ENCODE peak calls at places on chromosomes 16 and 17, in six cellular contexts. One of them, this sample, is unnamed. For H3K4me1, the result is how much of the 10 kb centered on the place peaks cover.

GRCh38 chr16:2500634-2500936 is 13.2 kb upstream of the ATP6V0C start:
- DNase-seq in left ventricle myocardium inferior: no peak
- DNase-seq in body of pancreas: no peak
- DNase-seq in colonic mucosa: no peak
- DNase-seq in esophagus muscularis mucosa: no peak
- DNase-seq in upper lobe of right lung: no peak
- DNase-seq in this sample: no peak

GRCh38 chr17:46979023-46979870 is at the start of gene RPRML:
- DNase-seq in left ventricle myocardium inferior: peak
- DNase-seq in esophagus muscularis mucosa: no peak
- DNase-seq in body of pancreas: peak
- DNase-seq in upper lobe of right lung: no peak
- DNase-seq in colonic mucosa: peak
- DNase-seq in this sample: no peak

GRCh38 chr17:66900126-66901010 is 64.1 kb upstream of the CACNG4 start:
- DNase-seq in esophagus muscularis mucosa: no peak
- DNase-seq in colonic mucosa: no peak
- DNase-seq in left ventricle myocardium inferior: no peak
- DNase-seq in upper lobe of right lung: peak
- DNase-seq in body of pancreas: no peak
- DNase-seq in this sample: no peak

GRCh38 chr16:15464401-15465186 is 30.2 kb downstream of the BMERB1 start:
- DNase-seq in left ventricle myocardium inferior: no peak
- DNase-seq in body of pancreas: no peak
- DNase-seq in esophagus muscularis mucosa: no peak
- DNase-seq in upper lobe of right lung: no peak
- DNase-seq in colonic mucosa: no peak
- DNase-seq in this sample: no peak

GRCh38 chr17:61698244-61698643 is 107.2 kb upstream of the NACA2 start:
- DNase-seq in left ventricle myocardium inferior: no peak
- DNase-seq in colonic mucosa: no peak
- DNase-seq in upper lobe of right lung: no peak
- DNase-seq in esophagus muscularis mucosa: no peak
- DNase-seq in body of pancreas: no peak
- DNase-seq in this sample: no peak

GRCh38 chr17:80938556-80938955 is 53.1 kb upstream of the CHMP6 start:
- DNase-seq in colonic mucosa: no peak
- DNase-seq in body of pancreas: peak
- DNase-seq in esophagus muscularis mucosa: no peak
- DNase-seq in upper lobe of right lung: peak
- DNase-seq in left ventricle myocardium inferior: no peak
- DNase-seq in this sample: no peak

GRCh38 chr17:75496005-75496404 is 19.3 kb downstream of the CASKIN2 start:
- DNase-seq in left ventricle myocardium inferior: no peak
- DNase-seq in esophagus muscularis mucosa: no peak
- DNase-seq in body of pancreas: no peak
- DNase-seq in colonic mucosa: no peak
- DNase-seq in upper lobe of right lung: no peak
- DNase-seq in this sample: no peak

GRCh38 chr17:33438136-33438535 is 145.0 kb upstream of the ASIC2 start:
- DNase-seq in esophagus muscularis mucosa: no peak
- DNase-seq in left ventricle myocardium inferior: no peak
- DNase-seq in body of pancreas: no peak
- DNase-seq in colonic mucosa: no peak
- DNase-seq in upper lobe of right lung: no peak
- DNase-seq in this sample: no peak

GRCh38 chr16:54287018-54287757 is 601 bp upstream of the IRX3 start:
- DNase-seq in body of pancreas: no peak
- DNase-seq in colonic mucosa: no peak
- DNase-seq in left ventricle myocardium inferior: peak
- DNase-seq in upper lobe of right lung: peak
- DNase-seq in esophagus muscularis mucosa: no peak
- DNase-seq in this sample: no peak

GRCh38 chr17:33968350-33969044 is 286.6 kb upstream of the CCL2 start:
- DNase-seq in colonic mucosa: no peak
- DNase-seq in body of pancreas: no peak
- DNase-seq in upper lobe of right lung: no peak
- DNase-seq in esophagus muscularis mucosa: no peak
- DNase-seq in left ventricle myocardium inferior: no peak
- DNase-seq in this sample: no peak

GRCh38 chr16:68247400-68247799 is 2.2 kb downstream of the PLA2G15 start:
- DNase-seq in upper lobe of right lung: no peak
- DNase-seq in colonic mucosa: no peak
- DNase-seq in left ventricle myocardium inferior: no peak
- DNase-seq in esophagus muscularis mucosa: no peak
- DNase-seq in body of pancreas: no peak
- DNase-seq in this sample: peak

GRCh38 chr16:6125483-6126259 is 1028.1 kb upstream of the EEF2KMT start:
- DNase-seq in upper lobe of right lung: no peak
- DNase-seq in left ventricle myocardium inferior: no peak
- DNase-seq in esophagus muscularis mucosa: no peak
- DNase-seq in colonic mucosa: no peak
- DNase-seq in body of pancreas: no peak
- DNase-seq in this sample: no peak

GRCh38 chr17:39781028-39781800 is 43.5 kb downstream of the GRB7 start:
- DNase-seq in body of pancreas: no peak
- DNase-seq in colonic mucosa: no peak
- DNase-seq in upper lobe of right lung: no peak
- DNase-seq in esophagus muscularis mucosa: no peak
- DNase-seq in left ventricle myocardium inferior: no peak
- DNase-seq in this sample: no peak

GRCh38 chr17:76726766-76727718 is at the start of gene METTL23:
- DNase-seq in left ventricle myocardium inferior: peak
- DNase-seq in upper lobe of right lung: peak
- DNase-seq in esophagus muscularis mucosa: peak
- DNase-seq in body of pancreas: peak
- DNase-seq in colonic mucosa: peak
- DNase-seq in this sample: peak

GRCh38 chr16:48383877-48384304 is 1.3 kb downstream of the SIAH1 start:
- DNase-seq in colonic mucosa: peak
- DNase-seq in esophagus muscularis mucosa: no peak
- DNase-seq in body of pancreas: peak
- DNase-seq in upper lobe of right lung: no peak
- DNase-seq in left ventricle myocardium inferior: no peak
- DNase-seq in this sample: no peak

GRCh38 chr17:73394523-73395450 is 83.0 kb upstream of the CDC42EP4 start:
- DNase-seq in left ventricle myocardium inferior: no peak
- DNase-seq in upper lobe of right lung: no peak
- DNase-seq in body of pancreas: no peak
- DNase-seq in colonic mucosa: no peak
- DNase-seq in esophagus muscularis mucosa: no peak
- DNase-seq in this sample: no peak

GRCh38 chr16:68707341-68708152 is 29.5 kb upstream of the CDH1 start:
- DNase-seq in left ventricle myocardium inferior: peak
- DNase-seq in colonic mucosa: peak
- DNase-seq in esophagus muscularis mucosa: no peak
- DNase-seq in upper lobe of right lung: peak
- DNase-seq in body of pancreas: peak
- DNase-seq in this sample: no peak

GRCh38 chr17:58109197-58109596 is 26.0 kb downstream of the DYNLL2 start:
- DNase-seq in body of pancreas: no peak
- DNase-seq in upper lobe of right lung: no peak
- DNase-seq in left ventricle myocardium inferior: no peak
- DNase-seq in esophagus muscularis mucosa: no peak
- DNase-seq in colonic mucosa: no peak
- DNase-seq in this sample: no peak

DNA sequence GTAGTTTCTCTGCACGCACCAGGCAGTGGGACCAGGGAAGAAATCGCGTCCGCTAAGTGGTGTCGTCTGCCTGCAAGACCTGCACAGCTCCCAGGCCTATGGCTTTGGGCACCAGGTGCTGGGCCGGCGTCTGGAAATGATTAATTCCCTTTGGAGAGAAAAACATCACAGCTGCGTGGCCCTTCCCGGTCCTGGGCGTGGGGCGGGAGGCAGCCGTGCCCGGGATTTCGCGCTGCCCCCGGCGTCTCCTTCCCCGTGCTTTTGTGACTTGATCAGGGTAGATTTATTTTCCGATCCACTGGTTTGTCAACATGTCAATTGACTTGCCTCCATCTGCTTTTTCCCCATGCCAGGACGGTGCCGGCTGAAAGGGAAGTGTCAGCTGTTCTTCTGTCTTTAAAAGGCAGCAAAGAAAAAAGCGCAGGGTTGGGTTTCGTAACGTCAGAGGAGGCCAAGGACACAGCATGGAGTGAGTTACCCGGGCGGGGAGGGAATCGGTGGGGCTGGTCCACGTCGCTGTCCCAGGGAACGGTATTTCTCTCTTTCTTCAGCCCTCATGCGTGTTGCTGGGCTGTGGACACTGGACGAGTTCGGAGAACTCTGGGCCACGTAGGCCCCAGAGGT is 188.2 kb upstream of the ZNF469 start:
- DNase-seq in left ventricle myocardium inferior: no peak
- DNase-seq in esophagus muscularis mucosa: peak
- DNase-seq in colonic mucosa: peak
- DNase-seq in upper lobe of right lung: peak
- DNase-seq in body of pancreas: peak
- DNase-seq in this sample: peak
- H3K27ac ChIP-seq in left ventricle myocardium inferior: no peak
- H3K27ac ChIP-seq in esophagus muscularis mucosa: no peak
- H3K27ac ChIP-seq in colonic mucosa: no peak
- H3K27ac ChIP-seq in upper lobe of right lung: peak
- H3K27ac ChIP-seq in body of pancreas: peak
- H3K27ac ChIP-seq in this sample: peak

DNA sequence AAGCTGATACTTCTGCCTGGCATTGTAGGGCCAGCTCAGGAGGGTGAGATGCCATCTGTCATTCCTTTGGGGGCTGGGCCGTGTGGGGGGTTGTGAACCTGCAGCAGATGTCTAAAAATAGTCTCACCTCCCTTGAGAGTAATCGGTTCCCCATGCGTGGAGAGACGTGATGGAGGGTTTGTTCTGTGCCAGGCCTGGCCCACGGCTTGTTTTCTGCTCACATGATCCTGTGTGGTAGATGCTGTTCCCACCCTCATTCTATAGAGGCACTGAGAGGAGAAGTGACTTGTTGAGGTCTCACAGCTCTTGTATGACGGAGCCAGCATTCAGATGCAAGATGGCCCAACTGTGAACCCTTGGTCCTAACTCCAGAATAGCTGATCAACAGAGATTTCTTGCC is 4.6 kb downstream of the IRF8 start:
- DNase-seq in colonic mucosa: no peak
- DNase-seq in esophagus muscularis mucosa: no peak
- DNase-seq in body of pancreas: no peak
- DNase-seq in upper lobe of right lung: no peak
- DNase-seq in left ventricle myocardium inferior: no peak
- DNase-seq in this sample: no peak
- H3K4me1 ChIP-seq in colonic mucosa: under half
- H3K4me1 ChIP-seq in esophagus muscularis mucosa: under half
- H3K4me1 ChIP-seq in body of pancreas: under half
- H3K4me1 ChIP-seq in upper lobe of right lung: under half
- H3K4me1 ChIP-seq in left ventricle myocardium inferior: under half
- H3K4me1 ChIP-seq in this sample: under half

GRCh38 chr16:72939247-72939646 is 108.7 kb downstream of the ZFHX3 start:
- DNase-seq in left ventricle myocardium inferior: peak
- DNase-seq in esophagus muscularis mucosa: no peak
- DNase-seq in upper lobe of right lung: no peak
- DNase-seq in colonic mucosa: peak
- DNase-seq in body of pancreas: no peak
- DNase-seq in this sample: peak
- H3K4me3 ChIP-seq in left ventricle myocardium inferior: peak
- H3K4me3 ChIP-seq in esophagus muscularis mucosa: peak
- H3K4me3 ChIP-seq in upper lobe of right lung: no peak
- H3K4me3 ChIP-seq in colonic mucosa: no peak
- H3K4me3 ChIP-seq in body of pancreas: no peak
- H3K4me3 ChIP-seq in this sample: peak

GRCh38 chr16:30785126-30786106 is 1.6 kb downstream of the ZNF629 start:
- DNase-seq in left ventricle myocardium inferior: no peak
- DNase-seq in colonic mucosa: no peak
- DNase-seq in esophagus muscularis mucosa: no peak
- DNase-seq in upper lobe of right lung: no peak
- DNase-seq in body of pancreas: no peak
- DNase-seq in this sample: no peak
- H3K27ac ChIP-seq in left ventricle myocardium inferior: peak
- H3K27ac ChIP-seq in colonic mucosa: no peak
- H3K27ac ChIP-seq in esophagus muscularis mucosa: peak
- H3K27ac ChIP-seq in upper lobe of right lung: no peak
- H3K27ac ChIP-seq in body of pancreas: no peak
- H3K27ac ChIP-seq in this sample: peak

DNA sequence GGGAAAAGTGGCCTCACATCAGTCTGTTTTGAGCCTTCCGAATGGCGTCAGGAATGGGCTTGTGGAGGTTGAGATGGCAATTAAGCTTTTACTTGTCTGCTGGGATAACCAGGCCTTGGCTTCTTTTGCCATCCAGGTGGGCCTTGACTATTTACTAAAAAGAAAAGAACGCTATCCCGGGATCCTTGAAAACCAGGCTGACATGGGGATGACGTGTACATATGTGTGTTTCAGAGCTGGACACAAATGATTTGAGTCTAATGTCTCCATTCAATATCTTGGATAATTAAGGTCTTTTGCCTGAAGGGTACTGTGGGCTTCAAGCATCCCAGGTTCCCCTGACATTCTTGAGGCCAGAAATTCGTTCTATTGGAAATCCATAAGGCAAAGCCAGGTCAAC is 32.6 kb upstream of the HOXB13 start:
- DNase-seq in esophagus muscularis mucosa: no peak
- DNase-seq in body of pancreas: no peak
- DNase-seq in upper lobe of right lung: no peak
- DNase-seq in left ventricle myocardium inferior: no peak
- DNase-seq in colonic mucosa: no peak
- DNase-seq in this sample: no peak
- H3K4me1 ChIP-seq in esophagus muscularis mucosa: under half
- H3K4me1 ChIP-seq in body of pancreas: under half
- H3K4me1 ChIP-seq in upper lobe of right lung: under half
- H3K4me1 ChIP-seq in left ventricle myocardium inferior: under half
- H3K4me1 ChIP-seq in colonic mucosa: under half
- H3K4me1 ChIP-seq in this sample: under half

GRCh38 chr17:9926150-9926804 is 21.2 kb upstream of the RCVRN start:
- DNase-seq in left ventricle myocardium inferior: peak
- DNase-seq in esophagus muscularis mucosa: no peak
- DNase-seq in body of pancreas: no peak
- DNase-seq in upper lobe of right lung: no peak
- DNase-seq in colonic mucosa: no peak
- DNase-seq in this sample: no peak
- H3K4me3 ChIP-seq in left ventricle myocardium inferior: no peak
- H3K4me3 ChIP-seq in esophagus muscularis mucosa: no peak
- H3K4me3 ChIP-seq in body of pancreas: no peak
- H3K4me3 ChIP-seq in upper lobe of right lung: no peak
- H3K4me3 ChIP-seq in colonic mucosa: no peak
- H3K4me3 ChIP-seq in this sample: no peak

GRCh38 chr16:23146877-23147601 is 2.2 kb downstream of the USP31 start:
- DNase-seq in esophagus muscularis mucosa: peak
- DNase-seq in upper lobe of right lung: no peak
- DNase-seq in body of pancreas: no peak
- DNase-seq in colonic mucosa: no peak
- DNase-seq in left ventricle myocardium inferior: no peak
- DNase-seq in this sample: no peak

GRCh38 chr16:23147666-23148065 is 1.6 kb downstream of the USP31 start:
- DNase-seq in colonic mucosa: no peak
- DNase-seq in left ventricle myocardium inferior: no peak
- DNase-seq in body of pancreas: no peak
- DNase-seq in upper lobe of right lung: no peak
- DNase-seq in esophagus muscularis mucosa: no peak
- DNase-seq in this sample: no peak

GRCh38 chr16:23148513-23149266 is 562 bp downstream of the USP31 start:
- DNase-seq in colonic mucosa: peak
- DNase-seq in left ventricle myocardium inferior: peak
- DNase-seq in upper lobe of right lung: peak
- DNase-seq in body of pancreas: peak
- DNase-seq in esophagus muscularis mucosa: no peak
- DNase-seq in this sample: peak

GRCh38 chr16:23149267-23149992 is at the start of gene USP31:
- DNase-seq in upper lobe of right lung: peak
- DNase-seq in body of pancreas: peak
- DNase-seq in colonic mucosa: peak
- DNase-seq in left ventricle myocardium inferior: peak
- DNase-seq in esophagus muscularis mucosa: peak
- DNase-seq in this sample: peak

GRCh38 chr16:23148166-23148512 is 1.1 kb downstream of the USP31 start:
- DNase-seq in upper lobe of right lung: no peak
- DNase-seq in esophagus muscularis mucosa: no peak
- DNase-seq in body of pancreas: no peak
- DNase-seq in left ventricle myocardium inferior: no peak
- DNase-seq in colonic mucosa: no peak
- DNase-seq in this sample: no peak
- H3K27ac ChIP-seq in upper lobe of right lung: peak
- H3K27ac ChIP-seq in esophagus muscularis mucosa: peak
- H3K27ac ChIP-seq in body of pancreas: peak
- H3K27ac ChIP-seq in left ventricle myocardium inferior: peak
- H3K27ac ChIP-seq in colonic mucosa: peak
- H3K27ac ChIP-seq in this sample: peak

This sample was measured in gastrocnemius medialis.